ENCODE peak calls at places on chromosome 13, in four cellular contexts. S is ovary, B is K562, U is esophagus muscularis mucosa. P is an unnamed sample.

GRCh38 chr13:32026619-32027018 is 5.0 kb upstream of the FRY start:
- DNase-seq in S (no peak), B (no peak), U (no peak), P (no peak)

GRCh38 chr13:73715910-73716257 is 418.3 kb downstream of the KLF12 start:
- DNase-seq in U (no peak), S (no peak), B (no peak), P (no peak)

GRCh38 chr13:69092615-69093322 is 1014.9 kb upstream of the ATXN8OS start:
- DNase-seq in S (no peak), U (no peak), B (no peak), P (no peak)

GRCh38 chr13:108957369-108958012 is 328.1 kb downstream of the MYO16 start:
- DNase-seq in U (no peak), S (no peak), B (no peak), P (no peak)

GRCh38 chr13:101869553-101869952 is 417.1 kb downstream of the ITGBL1 start:
- DNase-seq in U (no peak), S (no peak), B (no peak), P (no peak)

GRCh38 chr13:106105153-106105552 is 430.3 kb downstream of the EFNB2 start:
- DNase-seq in U (no peak), B (no peak), S (no peak), P (no peak)

GRCh38 chr13:46211116-46211515 is 612 bp upstream of the LRRC63 start:
- DNase-seq in B (peak; percentile 15), U (no peak), S (no peak), P (no peak)

GRCh38 chr13:100461309-100462035 is 127.1 kb downstream of the GGACT start:
- DNase-seq in U (no peak), S (no peak), B (no peak), P (no peak)

GRCh38 chr13:57408312-57408711 is 223.2 kb upstream of the PCDH17 start:
- DNase-seq in B (no peak), S (no peak), U (no peak), P (no peak)

GRCh38 chr13:114115191-114115671 is 17.2 kb downstream of the RASA3 start:
- DNase-seq in B (peak; percentile 28), S (peak; percentile 33), U (no peak), P (peak; percentile 83)

GRCh38 chr13:97120976-97121375 is 101.2 kb upstream of the MBNL2 start:
- DNase-seq in U (no peak), S (no peak), B (no peak), P (no peak)

GRCh38 chr13:66886248-66886647 is 343.9 kb downstream of the PCDH9 start:
- DNase-seq in S (no peak), B (no peak), U (no peak), P (no peak)

GRCh38 chr13:74919914-74920313 is 562.1 kb downstream of the TBC1D4 start:
- DNase-seq in B (no peak), U (no peak), S (no peak), P (no peak)

GRCh38 chr13:23898101-23898500 is 799 bp upstream of the C1QTNF9B start:
- DNase-seq in U (no peak), S (peak; percentile 69), B (no peak), P (no peak)

GRCh38 chr13:39209731-39210633 is 171.7 kb downstream of the NHLRC3 start:
- DNase-seq in B (no peak), S (no peak), U (no peak), P (no peak)

GRCh38 chr13:65378484-65378883 is 1851.7 kb downstream of the PCDH9 start:
- DNase-seq in S (no peak), B (no peak), U (no peak), P (no peak)

GRCh38 chr13:39273953-39274352 is 235.7 kb downstream of the NHLRC3 start:
- DNase-seq in U (no peak), B (no peak), S (no peak), P (no peak)

GRCh38 chr13:19818223-19818842 is 35.6 kb upstream of the PSPC1 start:
- DNase-seq in U (no peak), B (peak; percentile 14), S (peak; percentile 41), P (peak; percentile 86)

GRCh38 chr13:107807306-107808073 is 407.8 kb downstream of the LIG4 start:
- DNase-seq in B (no peak), S (no peak), U (no peak), P (no peak)

GRCh38 chr13:55815458-55816033 is 1325.2 kb upstream of the PRR20A start:
- DNase-seq in B (no peak), S (no peak), U (no peak), P (no peak)

GRCh38 chr13:112619730-112620639 is 32.0 kb upstream of the TUBGCP3 start:
- DNase-seq in U (peak; percentile 88), S (no peak), B (peak; percentile 2), P (no peak)

GRCh38 chr13:45162821-45163220 is 38.0 kb downstream of the KCTD4 start:
- DNase-seq in U (no peak), S (no peak), B (no peak), P (no peak)

GRCh38 chr13:98975822-98976261 is 2.0 kb downstream of the DOCK9 start:
- DNase-seq in B (peak; percentile 76), U (no peak), S (no peak), P (no peak)

GRCh38 chr13:34349091-34349722 is 531.3 kb downstream of the RFC3 start:
- DNase-seq in U (no peak), B (no peak), S (no peak), P (no peak)

GRCh38 chr13:62920181-62920580 is 1504.5 kb upstream of the PCDH20 start:
- DNase-seq in U (no peak), S (no peak), B (no peak), P (no peak)

GRCh38 chr13:101149735-101150380 is 266.4 kb downstream of the NALCN start:
- DNase-seq in U (no peak), B (no peak), S (no peak), P (no peak)

GRCh38 chr13:98586400-98587144 is 9.7 kb upstream of the STK24 start:
- DNase-seq in U (no peak), S (no peak), B (no peak), P (no peak)

GRCh38 chr13:33644607-33645543 is 173.1 kb upstream of the RFC3 start:
- DNase-seq in U (no peak), B (no peak), S (no peak), P (no peak)

GRCh38 chr13:106619688-106620555 is 52.0 kb upstream of the ARGLU1 start:
- DNase-seq in B (peak; percentile 37), U (no peak), S (peak; percentile 41), P (peak; percentile 43)

GRCh38 chr13:43122706-43123268 is 99.4 kb downstream of the DNAJC15 start:
- DNase-seq in S (no peak), U (no peak), B (no peak), P (no peak)

GRCh38 chr13:51761638-51762350 is 42.2 kb downstream of the DHRS12 start:
- DNase-seq in S (no peak), B (no peak), U (no peak), P (no peak)

GRCh38 chr13:51765142-51765515 is 38.8 kb downstream of the DHRS12 start:
- DNase-seq in B (no peak), S (no peak), U (no peak), P (no peak)

GRCh38 chr13:51763486-51763885 is 40.5 kb downstream of the DHRS12 start:
- DNase-seq in B (no peak), S (no peak), U (peak; percentile 7), P (no peak)

GRCh38 chr13:51767100-51767499 is 36.9 kb downstream of the DHRS12 start:
- DNase-seq in U (peak; percentile 37), S (no peak), B (no peak), P (no peak)

GRCh38 chr13:51764184-51765141 is 39.5 kb downstream of the DHRS12 start:
- DNase-seq in U (peak; percentile 91), B (no peak), S (no peak), P (no peak)
- TF ChIP-seq POLR2A in U (no peak), B (no peak), S (no peak), P (no peak)

GRCh38 chr13:96025283-96025682 is 27.9 kb downstream of the UGGT2 start:
- DNase-seq in U (no peak), S (no peak), B (no peak), P (no peak)

GRCh38 chr13:96020941-96021340 is 32.3 kb downstream of the UGGT2 start:
- DNase-seq in B (no peak), U (no peak), S (no peak), P (no peak)

GRCh38 chr13:96018135-96018534 is 35.1 kb downstream of the UGGT2 start:
- DNase-seq in U (no peak), S (no peak), B (no peak), P (no peak)

GRCh38 chr13:96020155-96020575 is 33.0 kb downstream of the UGGT2 start:
- DNase-seq in B (peak; percentile 12), S (no peak), U (no peak), P (no peak)
- TF ChIP-seq CTCF in B (peak; percentile 34), S (no peak), U (peak; percentile 63), P (peak; percentile 34)

DNA sequence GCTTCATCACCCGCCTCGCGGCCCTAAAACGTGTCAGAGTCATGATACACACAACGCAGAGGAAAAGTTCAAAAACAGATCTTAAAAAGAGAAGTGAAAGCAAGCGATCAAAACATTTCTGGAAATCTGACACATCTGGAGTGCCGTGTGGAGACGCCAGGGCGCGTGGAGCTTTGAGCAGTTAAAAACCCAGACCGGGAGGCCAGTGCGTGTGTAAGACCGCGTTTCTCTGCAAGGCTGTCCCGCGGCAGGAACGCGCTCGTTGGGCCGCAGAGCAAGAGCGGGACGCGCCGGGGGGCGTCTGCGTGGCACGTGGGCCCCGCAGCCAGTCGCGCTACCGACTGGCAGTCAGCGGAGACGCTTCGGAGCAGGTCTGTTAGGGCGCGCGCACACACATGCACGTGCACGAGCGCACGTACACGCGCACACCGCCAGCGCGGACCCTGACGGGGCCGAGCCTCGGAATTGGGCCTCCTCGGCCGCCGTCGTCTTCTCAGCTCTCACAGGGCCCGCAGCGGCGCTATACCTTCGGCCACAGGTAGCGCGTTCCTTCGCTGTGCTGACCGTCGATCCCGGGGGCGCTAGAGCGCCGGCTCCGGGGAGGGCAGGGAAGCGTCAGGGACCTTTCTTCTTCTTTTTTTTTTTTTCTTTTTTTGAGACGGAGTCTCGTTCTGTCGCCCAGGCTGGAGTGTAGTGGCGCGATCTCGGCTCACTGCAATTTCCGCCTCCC is 35.8 kb downstream of the RNF6 start:
- DNase-seq in U (peak; percentile 94), B (peak; percentile 77), S (peak; percentile 92), P (peak; percentile 97)
- TF ChIP-seq EP300 in U (no peak), B (no peak), S (no peak), P (no peak)

GRCh38 chr13:22114630-22115311 is 443.9 kb downstream of the FGF9 start:
- DNase-seq in S (no peak), U (no peak), B (no peak), P (peak; percentile 26)
- TF ChIP-seq POLR2A in S (no peak), U (no peak), B (no peak), P (no peak)

GRCh38 chr13:79749985-79750551 is 269.1 kb downstream of the NDFIP2 start:
- DNase-seq in S (peak; percentile 69), U (no peak), B (no peak), P (no peak)

GRCh38 chr13:79745141-79745540 is 264.2 kb downstream of the NDFIP2 start:
- DNase-seq in B (no peak), S (no peak), U (no peak), P (no peak)

GRCh38 chr13:79749556-79749955 is 268.6 kb downstream of the NDFIP2 start:
- DNase-seq in B (no peak), S (no peak), U (no peak), P (no peak)
- TF ChIP-seq CTCF in B (no peak), S (no peak), U (no peak), P (no peak)

GRCh38 chr13:49053899-49054298 is 78.2 kb downstream of the FNDC3A start:
- DNase-seq in B (no peak), U (no peak), S (no peak), P (no peak)
- TF ChIP-seq EP300 in B (no peak), U (no peak), S (no peak), P (no peak)